ENCODE peak calls at places on chromosomes 3 and 15, in five cellular contexts. One of them, this sample, is unnamed.

GRCh38 chr3:63043631-63044030 is 168.4 kb upstream of the CADPS start:
- DNase-seq in cardiac muscle cell: no peak
- DNase-seq in A549: no peak
- DNase-seq in left lung: peak; percentile 46
- DNase-seq in right lobe of liver: no peak
- DNase-seq in this sample: no peak

GRCh38 chr3:161149529-161149928 is 44.4 kb upstream of the B3GALNT1 start:
- DNase-seq in cardiac muscle cell: peak; percentile 53
- DNase-seq in A549: no peak
- DNase-seq in left lung: no peak
- DNase-seq in right lobe of liver: no peak
- DNase-seq in this sample: no peak

GRCh38 chr15:65862682-65863081 is 6.6 kb upstream of the RAB11A start:
- DNase-seq in cardiac muscle cell: peak; percentile 85
- DNase-seq in A549: peak; percentile 82
- DNase-seq in left lung: peak; percentile 36
- DNase-seq in right lobe of liver: no peak
- DNase-seq in this sample: peak; percentile 66

GRCh38 chr3:151265866-151266265 is 12.5 kb downstream of the P2RY14 start:
- DNase-seq in cardiac muscle cell: no peak
- DNase-seq in A549: no peak
- DNase-seq in left lung: peak; percentile 53
- DNase-seq in right lobe of liver: no peak
- DNase-seq in this sample: no peak

GRCh38 chr3:18556503-18556902 is 131.4 kb upstream of the SATB1 start:
- DNase-seq in cardiac muscle cell: peak; percentile 6
- DNase-seq in A549: no peak
- DNase-seq in left lung: no peak
- DNase-seq in right lobe of liver: no peak
- DNase-seq in this sample: peak; percentile 68

GRCh38 chr3:12430086-12430485 is 54.2 kb upstream of the TSEN2 start:
- DNase-seq in cardiac muscle cell: no peak
- DNase-seq in A549: no peak
- DNase-seq in left lung: no peak
- DNase-seq in right lobe of liver: no peak
- DNase-seq in this sample: no peak

GRCh38 chr15:29994284-29994683 is 88.5 kb upstream of the GOLGA8J start:
- DNase-seq in cardiac muscle cell: no peak
- DNase-seq in A549: no peak
- DNase-seq in left lung: no peak
- DNase-seq in right lobe of liver: no peak
- DNase-seq in this sample: no peak

GRCh38 chr3:128188326-128188725 is 35.0 kb downstream of the EEFSEC start:
- DNase-seq in cardiac muscle cell: no peak
- DNase-seq in A549: no peak
- DNase-seq in left lung: no peak
- DNase-seq in right lobe of liver: no peak
- DNase-seq in this sample: no peak

GRCh38 chr3:47715928-47716327 is 65.8 kb downstream of the SMARCC1 start:
- DNase-seq in cardiac muscle cell: peak; percentile 53
- DNase-seq in A549: no peak
- DNase-seq in left lung: no peak
- DNase-seq in right lobe of liver: no peak
- DNase-seq in this sample: no peak

GRCh38 chr15:70152070-70152480 is 54.4 kb upstream of the TLE3 start:
- DNase-seq in cardiac muscle cell: peak; percentile 68
- DNase-seq in A549: no peak
- DNase-seq in left lung: no peak
- DNase-seq in right lobe of liver: peak; percentile 46
- DNase-seq in this sample: no peak

GRCh38 chr3:76643620-76644019 is 396.3 kb upstream of the ROBO2 start:
- DNase-seq in cardiac muscle cell: no peak
- DNase-seq in A549: no peak
- DNase-seq in left lung: no peak
- DNase-seq in right lobe of liver: no peak
- DNase-seq in this sample: no peak

GRCh38 chr3:13515786-13516783 is 32.8 kb upstream of the FBLN2 start:
- DNase-seq in cardiac muscle cell: peak; percentile 64
- DNase-seq in A549: no peak
- DNase-seq in left lung: no peak
- DNase-seq in right lobe of liver: no peak
- DNase-seq in this sample: no peak

GRCh38 chr3:56772926-56773587 is 28.7 kb downstream of the ARHGEF3 start:
- DNase-seq in cardiac muscle cell: no peak
- DNase-seq in A549: no peak
- DNase-seq in left lung: no peak
- DNase-seq in right lobe of liver: no peak
- DNase-seq in this sample: no peak

GRCh38 chr3:127073931-127074820 is 91.3 kb downstream of the PLXNA1 start:
- DNase-seq in cardiac muscle cell: peak; percentile 60
- DNase-seq in A549: no peak
- DNase-seq in left lung: no peak
- DNase-seq in right lobe of liver: no peak
- DNase-seq in this sample: peak; percentile 3

GRCh38 chr15:63494406-63494805 is 10.0 kb upstream of the USP3 start:
- DNase-seq in cardiac muscle cell: no peak
- DNase-seq in A549: no peak
- DNase-seq in left lung: no peak
- DNase-seq in right lobe of liver: no peak
- DNase-seq in this sample: no peak

GRCh38 chr3:158830391-158830790 is 28.5 kb downstream of the MFSD1 start:
- DNase-seq in cardiac muscle cell: no peak
- DNase-seq in A549: no peak
- DNase-seq in left lung: no peak
- DNase-seq in right lobe of liver: no peak
- DNase-seq in this sample: no peak

GRCh38 chr15:80107774-80108173 is 45.0 kb upstream of the FAH start:
- DNase-seq in cardiac muscle cell: peak; percentile 31
- DNase-seq in A549: no peak
- DNase-seq in left lung: no peak
- DNase-seq in right lobe of liver: no peak
- DNase-seq in this sample: no peak

GRCh38 chr3:36132214-36132613 is 248.1 kb upstream of the STAC start:
- DNase-seq in cardiac muscle cell: no peak
- DNase-seq in A549: no peak
- DNase-seq in left lung: no peak
- DNase-seq in right lobe of liver: no peak
- DNase-seq in this sample: no peak

GRCh38 chr15:20106026-20106425 is 435.6 kb downstream of the GOLGA6L6 start:
- DNase-seq in cardiac muscle cell: no peak
- DNase-seq in A549: no peak
- DNase-seq in left lung: peak; percentile 24
- DNase-seq in right lobe of liver: peak; percentile 27
- DNase-seq in this sample: no peak

GRCh38 chr15:83010709-83011270 is 649 bp downstream of the C15orf40 start:
- DNase-seq in cardiac muscle cell: peak; percentile 86
- DNase-seq in A549: peak; percentile 94
- DNase-seq in left lung: peak; percentile 77
- DNase-seq in right lobe of liver: peak; percentile 70
- DNase-seq in this sample: peak; percentile 50

GRCh38 chr15:97141360-97141759 is 810.9 kb downstream of the NR2F2 start:
- DNase-seq in cardiac muscle cell: no peak
- DNase-seq in A549: no peak
- DNase-seq in left lung: no peak
- DNase-seq in right lobe of liver: no peak
- DNase-seq in this sample: no peak

GRCh38 chr3:87082806-87083440 is 92.0 kb upstream of the VGLL3 start:
- DNase-seq in cardiac muscle cell: peak; percentile 82
- DNase-seq in A549: peak; percentile 51
- DNase-seq in left lung: no peak
- DNase-seq in right lobe of liver: no peak
- DNase-seq in this sample: no peak

GRCh38 chr3:40994611-40995010 is 204.7 kb upstream of the CTNNB1 start:
- DNase-seq in cardiac muscle cell: no peak
- DNase-seq in A549: no peak
- DNase-seq in left lung: no peak
- DNase-seq in right lobe of liver: no peak
- DNase-seq in this sample: no peak

GRCh38 chr3:188468672-188469071 is 314.7 kb downstream of the LPP start:
- DNase-seq in cardiac muscle cell: peak; percentile 30
- DNase-seq in A549: no peak
- DNase-seq in left lung: peak; percentile 33
- DNase-seq in right lobe of liver: no peak
- DNase-seq in this sample: no peak

GRCh38 chr3:11306815-11307589 is 34.8 kb downstream of the ATG7 start:
- DNase-seq in cardiac muscle cell: peak; percentile 66
- DNase-seq in A549: no peak
- DNase-seq in left lung: no peak
- DNase-seq in right lobe of liver: no peak
- DNase-seq in this sample: peak; percentile 60

DNA sequence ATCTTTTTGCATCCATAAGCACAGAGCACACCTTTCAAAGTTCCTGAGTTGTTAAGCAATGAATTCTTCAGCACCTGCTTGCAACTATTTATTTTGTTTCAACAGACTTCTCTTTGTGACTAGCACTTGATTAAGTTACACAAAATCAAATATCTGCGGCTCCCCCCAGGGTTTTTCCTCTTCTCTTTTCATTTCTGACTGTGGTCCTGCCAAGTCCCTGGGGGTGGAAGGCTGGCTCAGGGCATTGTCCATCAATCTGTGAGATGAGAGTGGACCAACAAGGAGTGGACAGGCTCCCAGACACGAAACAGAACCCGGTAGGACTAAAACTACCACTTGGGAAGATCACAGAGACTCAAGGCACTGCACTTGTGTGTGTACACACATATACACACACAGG is 96.8 kb downstream of the GABRB3 start:
- DNase-seq in cardiac muscle cell: no peak
- DNase-seq in A549: no peak
- DNase-seq in left lung: no peak
- DNase-seq in right lobe of liver: no peak
- DNase-seq in this sample: no peak
- H3K27ac ChIP-seq in cardiac muscle cell: no peak overlapping the region
- H3K27ac ChIP-seq in A549: no peak overlapping the region
- H3K27ac ChIP-seq in left lung: no peak overlapping the region
- H3K27ac ChIP-seq in right lobe of liver: no peak overlapping the region
- H3K27ac ChIP-seq in this sample: no peak overlapping the region

DNA sequence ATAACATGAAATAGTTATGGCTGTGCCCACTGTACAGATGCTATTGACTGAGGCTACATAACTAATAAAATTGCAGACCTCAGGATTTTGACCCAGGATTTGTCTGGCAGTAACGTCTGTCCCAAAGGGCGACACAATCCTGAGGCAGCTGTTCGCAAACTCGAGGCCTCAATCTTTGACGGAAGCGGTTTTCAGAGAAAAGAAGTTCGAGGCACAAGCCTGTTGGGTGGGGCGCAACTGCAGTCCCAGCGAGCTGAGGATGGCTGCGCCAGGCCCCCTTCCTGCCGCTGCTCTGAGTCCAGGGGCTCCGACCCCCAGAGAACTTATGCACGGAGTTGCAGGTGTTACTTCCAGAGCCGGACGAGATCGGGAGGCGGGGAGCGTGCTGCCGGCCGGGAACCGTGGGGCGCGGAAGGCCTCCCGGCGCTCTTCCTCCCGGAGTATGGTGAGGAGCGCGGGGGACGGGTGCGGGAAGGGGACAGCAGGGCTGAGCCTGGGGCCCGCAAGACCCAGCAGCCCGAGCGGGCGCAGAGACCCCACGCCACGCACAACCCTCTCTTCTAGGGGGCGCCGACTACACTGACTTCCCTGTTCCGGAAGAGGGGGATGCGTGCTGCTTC is at the start of gene PARP15:
- DNase-seq in cardiac muscle cell: peak; percentile 30
- DNase-seq in A549: no peak
- DNase-seq in left lung: peak; percentile 44
- DNase-seq in right lobe of liver: peak; percentile 31
- DNase-seq in this sample: peak; percentile 12
- H3K4me3 ChIP-seq in cardiac muscle cell: peak within 1 kb of the TSS; percentile 17
- H3K4me3 ChIP-seq in A549: no peak within 1 kb of the TSS
- H3K4me3 ChIP-seq in left lung: peak within 1 kb of the TSS; percentile 32
- H3K4me3 ChIP-seq in right lobe of liver: peak within 1 kb of the TSS; percentile 31
- H3K4me3 ChIP-seq in this sample: peak within 1 kb of the TSS; percentile 49

GRCh38 chr15:48890375-48890972 is 12.5 kb downstream of the EID1 start:
- DNase-seq in cardiac muscle cell: no peak
- DNase-seq in A549: no peak
- DNase-seq in left lung: no peak
- DNase-seq in right lobe of liver: no peak
- DNase-seq in this sample: no peak

GRCh38 chr15:48888209-48888608 is 10.3 kb downstream of the EID1 start:
- DNase-seq in cardiac muscle cell: no peak
- DNase-seq in A549: no peak
- DNase-seq in left lung: no peak
- DNase-seq in right lobe of liver: no peak
- DNase-seq in this sample: no peak

GRCh38 chr15:48888836-48889235 is 10.9 kb downstream of the EID1 start:
- DNase-seq in cardiac muscle cell: no peak
- DNase-seq in A549: no peak
- DNase-seq in left lung: no peak
- DNase-seq in right lobe of liver: no peak
- DNase-seq in this sample: no peak

GRCh38 chr15:48891229-48891765 is 13.4 kb downstream of the EID1 start:
- DNase-seq in cardiac muscle cell: no peak
- DNase-seq in A549: no peak
- DNase-seq in left lung: no peak
- DNase-seq in right lobe of liver: no peak
- DNase-seq in this sample: no peak

GRCh38 chr15:48889925-48890324 is 12.0 kb downstream of the EID1 start:
- DNase-seq in cardiac muscle cell: no peak
- DNase-seq in A549: no peak
- DNase-seq in left lung: no peak
- DNase-seq in right lobe of liver: no peak
- DNase-seq in this sample: no peak
- H3K27ac ChIP-seq in cardiac muscle cell: no peak overlapping the region
- H3K27ac ChIP-seq in A549: no peak overlapping the region
- H3K27ac ChIP-seq in left lung: no peak overlapping the region
- H3K27ac ChIP-seq in right lobe of liver: no peak overlapping the region
- H3K27ac ChIP-seq in this sample: no peak overlapping the region

GRCh38 chr3:175308105-175308504 is 449.0 kb downstream of the NAALADL2 start:
- DNase-seq in cardiac muscle cell: no peak
- DNase-seq in A549: no peak
- DNase-seq in left lung: no peak
- DNase-seq in right lobe of liver: no peak
- DNase-seq in this sample: no peak

GRCh38 chr3:175304437-175304836 is 445.3 kb downstream of the NAALADL2 start:
- DNase-seq in cardiac muscle cell: no peak
- DNase-seq in A549: no peak
- DNase-seq in left lung: no peak
- DNase-seq in right lobe of liver: no peak
- DNase-seq in this sample: no peak

GRCh38 chr3:175310046-175310445 is 450.9 kb downstream of the NAALADL2 start:
- DNase-seq in cardiac muscle cell: no peak
- DNase-seq in A549: no peak
- DNase-seq in left lung: no peak
- DNase-seq in right lobe of liver: no peak
- DNase-seq in this sample: no peak

GRCh38 chr3:175311404-175311803 is 452.3 kb downstream of the NAALADL2 start:
- DNase-seq in cardiac muscle cell: no peak
- DNase-seq in A549: no peak
- DNase-seq in left lung: no peak
- DNase-seq in right lobe of liver: no peak
- DNase-seq in this sample: no peak

DNA sequence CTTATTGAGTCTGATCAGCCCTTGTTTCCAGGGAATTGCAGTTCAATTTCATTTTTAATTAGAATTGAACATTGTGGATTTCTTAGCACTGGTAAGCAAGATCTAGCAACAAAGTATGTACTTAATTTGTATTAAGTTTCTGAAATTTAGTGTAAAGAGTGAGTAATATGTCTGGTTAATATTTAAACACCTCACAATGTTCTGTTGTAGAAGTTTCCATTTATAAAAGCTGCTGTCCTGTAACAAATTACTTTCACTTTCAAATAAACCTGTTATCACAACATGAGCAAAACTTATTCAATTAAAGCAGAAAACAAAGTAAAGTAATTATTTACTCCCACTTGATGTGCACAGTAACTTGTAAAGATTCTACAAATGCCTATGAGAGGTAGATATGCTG is 448.5 kb downstream of the NAALADL2 start:
- DNase-seq in cardiac muscle cell: no peak
- DNase-seq in A549: no peak
- DNase-seq in left lung: no peak
- DNase-seq in right lobe of liver: no peak
- DNase-seq in this sample: no peak
- H3K4me3 ChIP-seq in cardiac muscle cell: no peak overlapping the region
- H3K4me3 ChIP-seq in A549: no peak overlapping the region
- H3K4me3 ChIP-seq in left lung: no peak overlapping the region
- H3K4me3 ChIP-seq in right lobe of liver: peak overlapping the region; percentile 40
- H3K4me3 ChIP-seq in this sample: no peak overlapping the region